ENCODE peak calls at places on chromosome 2, in five cellular contexts. U, T, O, E and A are unnamed samples.

GRCh38 chr2:219246559-219246958 is 1.3 kb downstream of the STK16 start:
- DNase-seq in O (no peak), U (no peak), T (no peak), E (no peak), A (no peak)

GRCh38 chr2:235523486-235524150 is 29.8 kb downstream of the AGAP1 start:
- DNase-seq in E (no peak), O (no peak), U (no peak), T (no peak), A (no peak)

GRCh38 chr2:220936641-220937197 is 635.4 kb downstream of the EPHA4 start:
- DNase-seq in U (no peak), T (no peak), E (no peak), O (no peak), A (no peak)

GRCh38 chr2:205571300-205571858 is 110.9 kb upstream of the NRP2 start:
- DNase-seq in E (no peak), U (no peak), O (no peak), T (no peak), A (no peak)

GRCh38 chr2:112794131-112794733 is 9.9 kb upstream of the IL1A start:
- DNase-seq in T (no peak), O (peak; percentile 47), U (peak; percentile 94), E (peak; percentile 65), A (no peak)

GRCh38 chr2:216426938-216427337 is 14.7 kb downstream of the SMARCAL1 start:
- DNase-seq in E (no peak), U (no peak), T (no peak), O (no peak), A (no peak)

GRCh38 chr2:72936669-72937355 is 19.5 kb downstream of the EMX1 start:
- DNase-seq in E (no peak), T (no peak), O (no peak), U (no peak), A (no peak)

GRCh38 chr2:134836986-134837385 is 1.4 kb upstream of the ACMSD start:
- DNase-seq in E (peak; percentile 55), U (no peak), O (no peak), T (no peak), A (no peak)

GRCh38 chr2:180015951-180016709 is 9.0 kb upstream of the CWC22 start:
- DNase-seq in U (peak; percentile 44), T (no peak), E (peak; percentile 92), O (no peak), A (no peak)

GRCh38 chr2:36965751-36966369 is 476 bp downstream of the STRN start:
- DNase-seq in T (peak; percentile 26), E (no peak), U (peak; percentile 73), O (peak; percentile 35), A (peak; percentile 73)

GRCh38 chr2:181891966-181892794 is 650 bp downstream of the ITPRID2 start:
- DNase-seq in O (peak; percentile 68), U (peak; percentile 89), T (peak; percentile 64), E (no peak), A (peak; percentile 70)

GRCh38 chr2:121486191-121486590 is 44.5 kb upstream of the RNU4ATAC start:
- DNase-seq in E (no peak), O (no peak), U (no peak), T (no peak), A (no peak)

GRCh38 chr2:239461551-239462515 is 61.0 kb upstream of the HDAC4 start:
- DNase-seq in T (no peak), E (no peak), U (no peak), O (no peak), A (peak; percentile 14)

GRCh38 chr2:64524604-64525322 is 635 bp downstream of the AFTPH start:
- DNase-seq in E (no peak), O (peak; percentile 25), T (peak; percentile 42), U (no peak), A (peak; percentile 59)

GRCh38 chr2:227406177-227407031 is 18.7 kb upstream of the SCYGR1 start:
- DNase-seq in O (peak; percentile 96), U (peak; percentile 74), E (peak; percentile 92), T (peak; percentile 61), A (peak; percentile 83)

GRCh38 chr2:85524567-85524923 is 14.4 kb upstream of the MAT2A start:
- DNase-seq in E (no peak), U (peak; percentile 7), T (no peak), O (no peak), A (no peak)

GRCh38 chr2:46540496-46541342 is 61.4 kb downstream of the TMEM247 start:
- DNase-seq in U (peak; percentile 52), T (no peak), O (no peak), E (no peak), A (no peak)

GRCh38 chr2:25398534-25398933 is 56.8 kb upstream of the DNMT3A start:
- DNase-seq in T (no peak), E (no peak), O (no peak), U (no peak), A (no peak)